ENCODE peak calls at places on chromosomes 4 and X, in six cellular contexts. Z, X, O, N, M and K are unnamed samples. For H3K9me3, the result is how much of the 10 kb centered on the place peaks cover.

GRCh38 chrX:23578079-23578478 is 89.2 kb upstream of the PRDX4 start:
- DNase-seq in M (no peak), Z (no peak), X (no peak), O (peak), N (no peak), K (no peak)

GRCh38 chrX:18354369-18355329 is at the start of gene SCML2:
- DNase-seq in Z (peak), X (peak), M (peak), O (peak), N (no peak), K (peak)

GRCh38 chrX:14506866-14507265 is 22.5 kb upstream of the GLRA2 start:
- DNase-seq in O (peak), X (no peak), M (no peak), N (no peak), Z (no peak), K (no peak)

GRCh38 chrX:13754765-13755164 is 20.2 kb downstream of the OFD1 start:
- DNase-seq in Z (no peak), O (no peak), X (no peak), N (no peak), M (no peak), K (no peak)

GRCh38 chr4:48350871-48351270 is 9.5 kb downstream of the SLAIN2 start:
- DNase-seq in Z (no peak), O (no peak), X (no peak), M (no peak), N (no peak), K (no peak)

GRCh38 chr4:110154586-110154985 is 43.8 kb downstream of the ELOVL6 start:
- DNase-seq in Z (no peak), X (no peak), M (no peak), O (no peak), N (no peak), K (no peak)

GRCh38 chr4:53920116-53920515 is 144.3 kb downstream of the CHIC2 start:
- DNase-seq in O (peak), N (no peak), Z (peak), X (no peak), M (no peak), K (no peak)

GRCh38 chr4:184416913-184417734 is 57.2 kb downstream of the IRF2 start:
- DNase-seq in O (peak), N (no peak), X (no peak), Z (no peak), M (peak), K (no peak)

GRCh38 chr4:98688416-98689290 is 30.2 kb upstream of the TSPAN5 start:
- DNase-seq in O (peak), X (no peak), Z (no peak), N (no peak), M (no peak), K (no peak)

GRCh38 chr4:153426207-153426886 is 39.8 kb upstream of the TMEM131L start:
- DNase-seq in M (no peak), O (peak), Z (no peak), N (no peak), X (no peak), K (no peak)

GRCh38 chr4:6192245-6192644 is 8.1 kb downstream of the JAKMIP1 start:
- DNase-seq in M (no peak), X (peak), Z (no peak), O (no peak), N (no peak), K (no peak)

GRCh38 chrX:103330601-103331397 is 760 bp downstream of the TCEAL7 start:
- DNase-seq in M (no peak), X (no peak), Z (no peak), N (no peak), O (no peak), K (peak)

GRCh38 chr4:185106353-185106752 is 36.7 kb upstream of the SLC25A4 start:
- DNase-seq in O (no peak), X (no peak), N (no peak), M (no peak), Z (no peak), K (no peak)

GRCh38 chr4:86015412-86016350 is 344.2 kb downstream of the MAPK10 start:
- DNase-seq in X (no peak), M (no peak), N (no peak), O (no peak), Z (no peak), K (no peak)

GRCh38 chrX:115367455-115367854 is 77.9 kb downstream of the LUZP4 start:
- DNase-seq in Z (no peak), O (peak), X (no peak), N (no peak), M (no peak), K (no peak)

GRCh38 chr4:76377922-76378321 is 43.0 kb downstream of the CCDC158 start:
- DNase-seq in Z (peak), N (no peak), O (no peak), X (no peak), M (peak), K (peak)

GRCh38 chrX:119622356-119623232 is 16.4 kb upstream of the NKRF start:
- DNase-seq in N (no peak), X (no peak), O (no peak), Z (no peak), M (no peak), K (no peak)

GRCh38 chr4:2265113-2266110 is 3.5 kb upstream of the MXD4 start:
- DNase-seq in Z (peak), N (no peak), O (no peak), X (peak), M (no peak), K (no peak)

GRCh38 chr4:15034071-15034764 is 31.9 kb downstream of the CPEB2 start:
- DNase-seq in Z (no peak), M (no peak), X (no peak), N (peak), O (peak), K (peak)

GRCh38 chrX:41958861-41959260 is 35.5 kb upstream of the CASK start:
- DNase-seq in N (no peak), O (no peak), M (no peak), X (no peak), Z (no peak), K (no peak)

GRCh38 chr4:53763813-53764597 is 172.7 kb upstream of the LNX1 start:
- DNase-seq in X (peak), N (no peak), Z (no peak), O (peak), M (no peak), K (peak)

GRCh38 chr4:3387943-3388348 is 53.8 kb upstream of the HGFAC start:
- DNase-seq in Z (peak), O (peak), N (peak), M (no peak), X (peak), K (peak)

GRCh38 chr4:118790544-118790943 is 45.4 kb downstream of the SEC24D start:
- DNase-seq in M (no peak), X (no peak), O (no peak), N (no peak), Z (no peak), K (no peak)

GRCh38 chr4:2497931-2498330 is 29.0 kb downstream of the RNF4 start:
- DNase-seq in O (no peak), N (no peak), M (no peak), Z (no peak), X (no peak), K (peak)

GRCh38 chr4:128364565-128364964 is 77.0 kb upstream of the PGRMC2 start:
- DNase-seq in Z (no peak), N (no peak), X (no peak), O (no peak), M (no peak), K (no peak)

DNA sequence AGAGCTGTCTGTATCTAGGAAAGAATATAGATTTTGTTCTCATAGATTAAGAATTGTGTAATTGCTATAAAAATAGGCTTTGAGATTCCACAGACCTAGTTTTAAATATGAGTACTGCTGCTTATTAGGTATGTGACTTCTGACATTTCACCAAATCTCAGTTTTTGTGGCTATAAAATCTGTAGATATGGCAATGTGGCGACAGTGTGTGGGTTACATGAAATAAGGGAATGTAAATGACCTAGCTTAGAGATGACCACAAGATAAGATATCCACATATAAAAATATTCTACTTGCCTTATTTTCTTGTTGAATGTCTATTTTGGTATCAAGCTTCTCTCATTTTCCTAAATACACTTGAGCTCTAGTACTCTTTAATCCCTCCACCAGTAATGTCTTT is 193.8 kb downstream of the UNC5C start:
- DNase-seq in O (no peak), X (no peak), Z (no peak), N (no peak), M (no peak), K (peak)
- TF ChIP-seq CTCF in O (no peak), X (no peak), Z (no peak), N (no peak), M (no peak), K (no peak)

GRCh38 chr4:94434505-94434904 is 17.2 kb upstream of the PDLIM5 start:
- DNase-seq in O (no peak), N (no peak), Z (no peak), M (no peak), X (no peak), K (no peak)

GRCh38 chr4:94431388-94431787 is 20.4 kb upstream of the PDLIM5 start:
- DNase-seq in M (no peak), Z (no peak), O (no peak), N (no peak), X (no peak), K (no peak)

GRCh38 chr4:94426783-94427182 is 25.0 kb upstream of the PDLIM5 start:
- DNase-seq in M (no peak), O (no peak), X (no peak), Z (no peak), N (no peak), K (no peak)

GRCh38 chr4:94430416-94430815 is 21.3 kb upstream of the PDLIM5 start:
- DNase-seq in O (no peak), N (no peak), Z (no peak), X (no peak), M (no peak), K (no peak)

DNA sequence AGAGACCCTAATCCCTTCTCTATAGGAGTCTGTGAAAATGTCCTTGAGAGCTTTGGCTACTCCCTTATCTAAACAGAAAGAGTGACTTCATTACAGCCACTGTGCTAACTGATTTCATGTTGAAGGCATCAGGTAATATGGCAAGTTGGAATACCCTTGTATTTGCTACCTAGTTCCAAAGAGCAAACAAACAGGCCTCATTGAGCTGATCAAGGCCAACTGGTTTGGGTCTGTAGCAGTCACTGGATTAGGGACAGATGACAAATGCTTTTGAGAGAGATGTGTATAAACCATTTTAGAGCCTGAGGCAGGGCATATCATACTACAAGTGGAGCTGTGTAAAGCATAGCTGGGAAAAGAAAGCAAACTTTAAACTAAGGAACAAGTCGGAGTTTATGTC is 22.9 kb upstream of the PDLIM5 start:
- DNase-seq in X (no peak), O (no peak), Z (no peak), N (no peak), M (no peak), K (no peak)
- H3K9me3 ChIP-seq in X (under half), O (under half), Z (under half), N (under half), M (under half), K (under half)

DNA sequence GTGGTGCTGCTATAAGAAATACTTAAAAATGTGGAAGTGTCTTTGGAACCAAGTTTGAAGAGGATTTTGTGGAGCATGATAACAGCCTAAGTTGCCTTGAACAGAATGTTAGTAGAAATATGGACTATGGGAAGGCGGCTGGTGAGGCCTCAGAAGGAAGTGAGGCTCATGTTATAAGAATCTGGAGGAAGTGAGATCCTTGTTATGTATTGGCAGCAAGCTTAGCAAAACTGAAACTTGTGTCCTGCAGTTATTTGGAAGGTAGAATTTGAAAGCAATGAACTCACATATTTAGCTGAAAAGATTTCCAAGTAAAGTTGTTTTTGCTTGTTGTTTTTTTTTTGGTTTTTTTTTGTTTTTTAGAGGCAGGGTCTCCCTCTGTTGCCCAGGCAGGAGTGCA is 13.6 kb upstream of the MED14 start:
- DNase-seq in X (no peak), O (no peak), M (no peak), Z (no peak), N (no peak), K (no peak)
- TF ChIP-seq CTCF in X (no peak), O (no peak), M (no peak), Z (no peak), N (no peak), K (no peak)

GRCh38 chr4:18388029-18388428 is 366.5 kb upstream of the LCORL start:
- DNase-seq in O (no peak), Z (no peak), M (no peak), N (no peak), X (no peak), K (no peak)
- H3K9me3 ChIP-seq in O (under half), Z (under half), M (under half), N (under half), X (under half), K (under half)

GRCh38 chr4:177375971-177376370 is 66.3 kb downstream of the AGA start:
- DNase-seq in X (no peak), M (no peak), N (no peak), Z (no peak), O (no peak), K (no peak)
- TF ChIP-seq CTCF in X (no peak), M (no peak), N (no peak), Z (no peak), O (no peak), K (no peak)

DNA sequence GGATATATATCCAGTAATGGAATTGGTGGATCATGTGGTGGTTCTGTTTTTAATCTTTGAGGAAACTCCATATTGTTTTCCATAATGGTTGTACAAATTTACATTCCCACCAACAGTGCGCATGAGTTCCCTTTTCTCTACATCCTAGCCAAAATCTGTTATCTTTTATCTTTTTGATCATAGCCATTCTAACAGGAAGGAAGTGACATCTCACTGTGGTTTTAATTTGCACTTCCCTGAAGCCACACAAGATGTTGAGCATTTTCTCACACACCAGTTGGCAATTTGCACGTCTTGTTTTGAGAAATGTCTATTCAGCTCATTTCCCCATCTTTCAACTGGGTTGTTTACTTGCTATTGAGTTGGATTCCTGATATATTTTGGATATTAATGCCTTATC is 194.9 kb downstream of the CBLL2 start:
- DNase-seq in X (no peak), Z (no peak), O (no peak), N (no peak), M (no peak), K (no peak)
- H3K9me3 ChIP-seq in X (under half), Z (under half), O (under half), N (under half), M (under half), K (under half)

DNA sequence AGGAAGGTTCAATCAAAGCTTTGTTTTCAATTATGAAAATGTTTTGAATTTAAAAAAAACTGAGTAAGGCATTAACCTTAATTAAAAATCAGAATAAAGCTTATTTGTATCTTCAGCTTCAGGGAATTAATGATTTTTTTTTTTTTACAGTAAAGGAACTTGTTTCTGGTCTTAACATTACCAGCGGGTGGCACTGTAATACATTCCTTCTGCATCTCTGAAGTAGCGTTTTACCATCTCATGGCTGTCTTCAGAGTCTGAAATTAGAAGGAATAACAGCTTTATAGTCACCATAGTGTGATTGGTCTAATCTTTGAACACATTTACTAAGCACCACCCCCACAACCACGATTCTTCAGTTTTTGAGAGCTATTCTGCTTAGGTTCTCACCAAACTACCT is 102.6 kb downstream of the IL1RAPL2 start:
- DNase-seq in Z (no peak), M (no peak), X (no peak), N (no peak), O (peak), K (peak)
- TF ChIP-seq CTCF in Z (no peak), M (no peak), X (peak), N (peak), O (no peak), K (no peak)